ENCODE peak calls at places on chromosomes 1 and 21, in nine cellular contexts. U is esophagus squamous epithelium, H is adrenal gland, W is heart left ventricle, A is IMR-90, J is body of pancreas, F is HCT116, T is H1, G is breast epithelium. D is an unnamed sample.

GRCh38 chr1:50681931-50682330 is 258.7 kb upstream of the DMRTA2 start:
- DNase-seq in G (no peak), W (no peak), F (peak), U (no peak), A (peak), J (no peak), T (no peak), H (no peak), D (no peak)

GRCh38 chr1:226640737-226641136 is 92.2 kb downstream of the STUM start:
- DNase-seq in J (no peak), W (no peak), H (no peak), U (no peak), T (no peak), F (no peak), G (no peak), A (no peak), D (no peak)

GRCh38 chr1:205925730-205926129 is 17.5 kb downstream of the SLC26A9 start:
- DNase-seq in W (no peak), F (no peak), U (no peak), J (no peak), T (no peak), G (no peak), H (no peak), A (peak), D (no peak)

GRCh38 chr21:38631171-38631570 is 132.9 kb upstream of the ERG start:
- DNase-seq in A (no peak), T (no peak), H (no peak), G (no peak), U (no peak), F (no peak), W (no peak), J (no peak), D (no peak)

GRCh38 chr1:151347523-151348246 is 633 bp upstream of the RFX5 start:
- DNase-seq in T (no peak), F (no peak), H (no peak), W (no peak), G (no peak), J (no peak), A (no peak), U (no peak), D (no peak)

GRCh38 chr1:39620659-39621165 is 18.7 kb downstream of the HEYL start:
- DNase-seq in J (no peak), H (no peak), U (no peak), T (no peak), G (no peak), W (no peak), F (no peak), A (no peak), D (no peak)

GRCh38 chr1:86396503-86396900 is 379 bp upstream of the ODF2L start:
- DNase-seq in J (no peak), G (no peak), H (no peak), U (no peak), F (no peak), T (no peak), A (no peak), W (no peak), D (no peak)

GRCh38 chr1:42306977-42307376 is 28.1 kb downstream of the FOXJ3 start:
- DNase-seq in W (no peak), F (no peak), H (no peak), T (no peak), J (no peak), U (no peak), G (no peak), A (no peak), D (no peak)

GRCh38 chr1:56569661-56570060 is 9.7 kb downstream of the PLPP3 start:
- DNase-seq in T (no peak), G (peak), W (no peak), J (no peak), F (no peak), H (no peak), A (no peak), U (no peak), D (no peak)

GRCh38 chr1:201888282-201889033 is at the start of gene SHISA4:
- DNase-seq in T (peak), F (peak), U (no peak), W (peak), H (peak), J (peak), G (peak), A (peak), D (no peak)
- TF ChIP-seq POLR2A in T (no peak), F (peak), U (no peak), W (peak), H (peak), J (peak), G (no peak), A (no peak), D (no peak)

GRCh38 chr1:229340496-229340895 is 2.4 kb downstream of the CCSAP start:
- DNase-seq in G (no peak), A (no peak), T (no peak), U (no peak), W (no peak), J (no peak), H (no peak), F (no peak), D (no peak)

GRCh38 chr1:229342902-229343587 is at the start of gene CCSAP:
- DNase-seq in G (no peak), J (peak), U (no peak), W (peak), F (no peak), A (peak), H (peak), T (no peak), D (no peak)

GRCh38 chr1:229342305-229342901 is 444 bp downstream of the CCSAP start:
- DNase-seq in W (peak), U (peak), G (peak), H (peak), T (peak), F (peak), A (peak), J (peak), D (no peak)

GRCh38 chr1:229344139-229344538 is 1.3 kb upstream of the CCSAP start:
- DNase-seq in U (no peak), F (no peak), T (no peak), G (no peak), A (no peak), W (no peak), H (no peak), J (no peak), D (no peak)

DNA sequence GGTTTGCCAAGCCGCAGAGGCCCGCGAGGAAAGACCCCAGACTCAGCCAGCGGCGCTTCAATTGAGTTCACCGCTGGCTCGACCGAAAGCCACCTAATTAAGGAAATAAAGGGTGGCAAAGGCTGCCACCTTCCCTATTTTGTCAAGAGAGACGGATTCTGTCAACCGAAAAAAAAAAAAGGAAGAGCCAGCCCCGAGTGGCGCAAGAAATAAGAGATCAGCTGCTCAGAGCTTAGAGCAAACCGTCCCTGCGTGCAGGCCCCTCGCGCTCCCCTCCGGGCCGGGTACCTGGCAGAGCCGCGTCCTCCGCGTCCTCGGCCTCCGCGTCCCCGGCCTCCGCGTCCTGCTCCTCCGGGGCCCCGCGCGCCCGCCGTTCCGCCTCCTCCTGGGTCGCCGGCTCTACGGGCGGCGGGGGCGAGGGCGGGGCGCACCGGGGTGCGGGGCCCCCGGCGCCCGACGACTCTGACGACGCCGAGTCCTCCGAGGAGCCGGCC is 989 bp downstream of the CCSAP start:
- DNase-seq in J (peak), H (no peak), A (peak), G (no peak), T (no peak), U (no peak), F (no peak), W (peak), D (no peak)
- H3K27ac ChIP-seq in J (no peak), H (peak), A (peak), G (peak), T (no peak), U (peak), F (peak), W (peak), D (peak)

DNA sequence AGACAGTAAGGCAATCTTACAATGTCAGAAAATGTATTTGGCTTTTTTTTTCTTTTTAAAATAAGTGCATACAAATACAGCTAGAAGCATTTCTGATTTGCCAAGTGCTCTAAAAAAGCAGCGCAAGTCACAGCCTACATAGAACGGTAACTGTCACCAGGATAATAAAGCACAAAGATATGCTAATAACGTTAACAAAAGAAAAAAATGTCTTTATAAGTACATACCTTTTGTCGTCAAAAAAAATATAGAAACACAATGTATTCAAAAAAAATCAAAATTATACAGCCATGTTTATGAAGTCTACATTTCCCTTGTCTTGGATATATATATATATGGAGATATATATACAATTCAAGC is 3.3 kb downstream of the IRF2BP2 start:
- DNase-seq in H (no peak), W (no peak), J (no peak), A (no peak), T (no peak), U (no peak), G (no peak), F (no peak), D (no peak)
- TF ChIP-seq POLR2A in H (no peak), W (no peak), J (no peak), A (no peak), T (no peak), U (no peak), G (no peak), F (no peak), D (no peak)

DNA sequence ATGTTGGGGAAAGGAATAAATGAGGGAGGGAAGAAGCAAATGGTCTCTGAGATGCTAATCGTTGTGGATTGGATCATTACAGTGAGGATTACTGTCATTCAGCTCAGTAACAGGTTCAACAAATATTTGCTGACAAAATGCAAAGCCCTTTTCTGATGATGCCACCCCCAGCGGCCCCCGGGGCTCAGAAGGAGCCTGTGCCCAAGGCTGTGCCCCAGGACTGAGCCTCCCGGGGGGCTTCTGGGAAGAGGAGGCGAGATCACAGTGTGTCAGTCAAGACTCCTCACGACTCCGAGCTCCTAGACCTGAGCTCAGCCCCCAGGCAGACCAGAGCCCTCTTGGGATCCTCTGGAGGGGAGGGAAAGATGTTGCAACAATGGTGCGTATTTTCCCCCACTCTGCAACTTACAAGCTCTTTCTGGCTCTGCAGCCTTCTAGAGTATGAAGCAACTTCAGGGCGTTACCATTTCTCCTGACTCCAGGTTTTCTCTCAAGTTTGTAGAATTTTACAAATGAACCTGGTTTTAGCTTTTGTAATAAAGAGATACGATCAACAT is 20.8 kb downstream of the EPHA8 start:
- DNase-seq in G (no peak), U (no peak), A (no peak), W (no peak), T (no peak), H (no peak), J (no peak), F (no peak), D (no peak)
- H3K27ac ChIP-seq in G (no peak), U (no peak), A (no peak), W (no peak), T (no peak), H (no peak), J (no peak), F (no peak), D (no peak)

GRCh38 chr1:11979818-11980675 is at the start of gene MFN2:
- DNase-seq in W (peak), H (peak), F (peak), U (peak), J (peak), G (peak), T (peak), A (peak), D (peak)

GRCh38 chr1:11978290-11978689 is 2.0 kb upstream of the MFN2 start:
- DNase-seq in G (no peak), H (no peak), A (no peak), F (no peak), W (no peak), U (no peak), J (no peak), T (no peak), D (no peak)

GRCh38 chr1:11977625-11978024 is 2.6 kb upstream of the MFN2 start:
- DNase-seq in U (no peak), T (no peak), H (no peak), G (no peak), J (no peak), A (peak), W (no peak), F (no peak), D (no peak)

GRCh38 chr1:11980676-11980972 is 380 bp downstream of the MFN2 start:
- DNase-seq in W (no peak), J (no peak), G (no peak), T (no peak), A (no peak), F (no peak), U (no peak), H (no peak), D (no peak)

GRCh38 chr1:11979453-11979817 is 809 bp upstream of the MFN2 start:
- DNase-seq in A (no peak), U (peak), W (no peak), H (no peak), T (no peak), F (no peak), G (no peak), J (no peak), D (no peak)
- TF ChIP-seq POLR2A in A (no peak), U (no peak), W (no peak), H (no peak), T (no peak), F (no peak), G (no peak), J (no peak), D (no peak)

DNA sequence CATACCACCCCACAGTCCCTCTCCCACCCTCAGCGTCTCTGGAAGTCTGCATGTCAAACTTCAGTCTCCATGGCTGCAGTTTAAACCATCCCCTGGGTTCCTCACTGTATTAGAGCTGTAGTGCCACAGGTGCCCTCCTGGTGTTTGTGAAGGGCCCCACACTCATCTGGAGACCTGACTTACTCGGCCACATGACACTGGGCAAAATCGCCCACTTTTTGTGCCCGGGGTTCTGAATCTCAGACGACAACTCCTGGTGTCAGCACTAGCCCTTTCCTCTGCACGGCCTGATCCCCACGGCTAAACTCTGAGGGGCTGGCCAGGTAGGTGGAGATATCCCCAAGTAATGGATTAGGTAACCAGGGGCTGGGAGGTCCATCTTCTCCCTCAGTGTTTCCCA is 6.5 kb downstream of the INKA2 start:
- DNase-seq in A (no peak), U (no peak), T (peak), F (no peak), H (no peak), G (no peak), J (no peak), W (no peak), D (peak)
- H3K27ac ChIP-seq in A (no peak), U (peak), T (no peak), F (no peak), H (no peak), G (no peak), J (no peak), W (peak), D (peak)

GRCh38 chr1:162389021-162389818 is 7.7 kb downstream of the C1orf226 start:
- DNase-seq in G (no peak), T (peak), J (no peak), H (no peak), F (no peak), W (no peak), A (peak), U (no peak), D (no peak)

GRCh38 chr1:162389971-162390370 is 8.4 kb downstream of the C1orf226 start:
- DNase-seq in H (no peak), F (no peak), G (no peak), A (no peak), W (no peak), T (peak), J (no peak), U (no peak), D (no peak)

GRCh38 chr1:162387226-162388082 is 5.9 kb downstream of the C1orf226 start:
- DNase-seq in U (no peak), A (no peak), J (no peak), F (no peak), T (no peak), G (no peak), W (no peak), H (no peak), D (no peak)

GRCh38 chr1:162388083-162388594 is 6.6 kb downstream of the C1orf226 start:
- DNase-seq in J (no peak), A (no peak), U (no peak), W (no peak), F (no peak), H (no peak), T (no peak), G (no peak), D (no peak)

GRCh38 chr1:162388615-162389014 is 7.1 kb downstream of the C1orf226 start:
- DNase-seq in J (no peak), T (peak), H (no peak), U (no peak), F (no peak), G (no peak), W (no peak), A (no peak), D (no peak)
- TF ChIP-seq POLR2A in J (no peak), T (no peak), H (no peak), U (no peak), F (no peak), G (no peak), W (no peak), A (no peak), D (no peak)

GRCh38 chr1:228778946-228779345 is 43.7 kb downstream of the RHOU start:
- DNase-seq in A (no peak), G (no peak), U (no peak), J (no peak), H (no peak), T (no peak), F (no peak), W (no peak), D (no peak)
- H3K27ac ChIP-seq in A (no peak), G (no peak), U (no peak), J (no peak), H (no peak), T (no peak), F (no peak), W (no peak), D (no peak)

GRCh38 chr1:41013024-41013423 is 8.5 kb downstream of the SLFNL1 start:
- DNase-seq in G (no peak), F (no peak), A (no peak), T (no peak), J (no peak), W (no peak), H (no peak), U (no peak), D (no peak)

GRCh38 chr1:41014871-41015270 is 6.7 kb downstream of the SLFNL1 start:
- DNase-seq in G (no peak), U (no peak), W (no peak), J (no peak), A (no peak), T (no peak), F (no peak), H (no peak), D (no peak)

GRCh38 chr1:41015281-41015680 is 6.2 kb downstream of the SLFNL1 start:
- DNase-seq in F (no peak), W (no peak), T (no peak), G (no peak), H (no peak), A (no peak), J (no peak), U (no peak), D (no peak)

GRCh38 chr1:41015894-41016470 is 5.5 kb downstream of the SLFNL1 start:
- DNase-seq in W (no peak), J (no peak), A (no peak), G (no peak), H (no peak), T (no peak), U (no peak), F (no peak), D (no peak)

DNA sequence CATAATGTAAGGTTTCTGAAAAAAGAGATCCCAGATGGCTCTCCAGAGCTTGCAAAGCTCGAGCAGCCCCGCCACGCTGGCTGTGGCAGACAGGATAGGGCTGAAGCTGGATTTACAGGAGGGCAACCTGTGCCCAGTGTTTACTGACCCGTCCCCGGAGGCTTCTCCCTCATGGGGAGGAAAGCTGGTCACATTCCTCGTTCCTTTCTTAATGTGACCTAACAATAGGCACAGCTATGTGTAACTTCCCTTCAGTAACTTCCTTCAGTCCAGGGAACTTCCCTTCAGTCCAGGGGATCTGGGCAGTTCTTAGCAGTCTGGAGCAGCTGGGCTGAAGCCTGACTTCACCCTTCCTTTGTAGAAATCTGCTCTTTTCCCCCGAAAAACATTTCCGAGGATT is 7.7 kb downstream of the SLFNL1 start:
- DNase-seq in U (no peak), A (no peak), T (no peak), H (no peak), G (no peak), J (no peak), F (no peak), W (peak), D (no peak)
- TF ChIP-seq POLR2A in U (no peak), A (no peak), T (no peak), H (no peak), G (no peak), J (no peak), F (no peak), W (no peak), D (no peak)

D was measured in vagina.